ENCODE peak calls at places on chromosome 17, in six cellular contexts. X is fibroblast of lung; L is CD4-positive, alpha-beta memory T cell; W is Peyer's patch; F is adrenal gland; Z is aorta. Y is an unnamed sample.

GRCh38 chr17:41415833-41416335 is 8.5 kb downstream of the KRT37 start:
- DNase-seq in X (no peak), L (no peak), W (no peak), F (peak), Z (no peak), Y (peak)

GRCh38 chr17:64115871-64116534 is 13.9 kb downstream of the ERN1 start:
- DNase-seq in X (peak), L (no peak), W (no peak), F (no peak), Z (no peak), Y (no peak)

GRCh38 chr17:63919311-63919723 is 678 bp upstream of the GH1 start:
- DNase-seq in X (peak), L (peak), W (no peak), F (peak), Z (peak), Y (peak)

GRCh38 chr17:3727041-3727440 is 3.3 kb downstream of the HASPIN start:
- DNase-seq in X (no peak), L (no peak), W (no peak), F (no peak), Z (no peak), Y (no peak)

GRCh38 chr17:13562271-13562800 is 39.4 kb downstream of the HS3ST3A1 start:
- DNase-seq in X (peak), L (no peak), W (no peak), F (peak), Z (peak), Y (no peak)

GRCh38 chr17:4433515-4434031 is at the start of gene SPNS3:
- DNase-seq in X (no peak), L (peak), W (no peak), F (no peak), Z (no peak), Y (no peak)

GRCh38 chr17:66964930-66965800 is 658 bp downstream of the CACNG4 start:
- DNase-seq in X (no peak), L (no peak), W (no peak), F (no peak), Z (no peak), Y (peak)

GRCh38 chr17:78383725-78384471 is 5.4 kb downstream of the PGS1 start:
- DNase-seq in X (peak), L (no peak), W (no peak), F (peak), Z (peak), Y (peak)

GRCh38 chr17:21211825-21212479 is 2.0 kb downstream of the TMEM11 start:
- DNase-seq in X (no peak), L (no peak), W (peak), F (no peak), Z (no peak), Y (no peak)

GRCh38 chr17:4483012-4483840 is 15.5 kb upstream of the SPNS2 start:
- DNase-seq in X (no peak), L (no peak), W (peak), F (no peak), Z (no peak), Y (no peak)

GRCh38 chr17:17348872-17349723 is 45.9 kb downstream of the NT5M start:
- DNase-seq in X (peak), L (no peak), W (peak), F (peak), Z (no peak), Y (no peak)

GRCh38 chr17:76356803-76357456 is 3.2 kb upstream of the PRPSAP1 start:
- DNase-seq in X (no peak), L (no peak), W (no peak), F (no peak), Z (no peak), Y (no peak)

GRCh38 chr17:6492892-6493674 is 48.8 kb downstream of the PIMREG start:
- DNase-seq in X (no peak), L (no peak), W (peak), F (peak), Z (no peak), Y (no peak)

GRCh38 chr17:58534901-58535421 is 20.5 kb upstream of the MTMR4 start:
- DNase-seq in X (peak), L (no peak), W (no peak), F (peak), Z (no peak), Y (peak)

GRCh38 chr17:64554028-64554637 is 47.4 kb downstream of the CEP95 start:
- DNase-seq in X (no peak), L (no peak), W (no peak), F (no peak), Z (no peak), Y (no peak)

GRCh38 chr17:50903604-50904521 is 37.7 kb upstream of the TOB1 start:
- DNase-seq in X (peak), L (peak), W (no peak), F (no peak), Z (no peak), Y (no peak)

GRCh38 chr17:81885869-81886548 is 5.4 kb downstream of the ALYREF start:
- DNase-seq in X (no peak), L (no peak), W (no peak), F (peak), Z (no peak), Y (no peak)

GRCh38 chr17:29569245-29569950 is 897 bp downstream of the TP53I13 start:
- DNase-seq in X (no peak), L (no peak), W (no peak), F (peak), Z (peak), Y (peak)

GRCh38 chr17:31595666-31596381 is 204.3 kb downstream of the RAB11FIP4 start:
- DNase-seq in X (no peak), L (no peak), W (no peak), F (no peak), Z (no peak), Y (no peak)

GRCh38 chr17:40188694-40189093 is 11.4 kb downstream of the RAPGEFL1 start:
- DNase-seq in X (no peak), L (no peak), W (no peak), F (no peak), Z (no peak), Y (no peak)

GRCh38 chr17:53894591-53894990 is 71.9 kb downstream of the KIF2B start:
- DNase-seq in X (no peak), L (no peak), W (no peak), F (no peak), Z (no peak), Y (no peak)

GRCh38 chr17:12958786-12959185 is 59.0 kb downstream of the ELAC2 start:
- DNase-seq in X (no peak), L (no peak), W (no peak), F (no peak), Z (no peak), Y (no peak)

GRCh38 chr17:78346605-78347250 is 13.1 kb downstream of the SOCS3 start:
- DNase-seq in X (no peak), L (no peak), W (no peak), F (no peak), Z (no peak), Y (no peak)

GRCh38 chr17:77901476-77901875 is 57.0 kb upstream of the TNRC6C start:
- DNase-seq in X (no peak), L (no peak), W (peak), F (no peak), Z (peak), Y (no peak)

GRCh38 chr17:309361-309888 is 43.2 kb downstream of the RPH3AL start:
- DNase-seq in X (no peak), L (no peak), W (no peak), F (peak), Z (peak), Y (peak)

GRCh38 chr17:81608082-81608481 is 28.8 kb downstream of the NPLOC4 start:
- DNase-seq in X (peak), L (no peak), W (no peak), F (no peak), Z (no peak), Y (no peak)

GRCh38 chr17:76569607-76570279 is 15.9 kb downstream of the ST6GALNAC2 start:
- DNase-seq in X (no peak), L (no peak), W (no peak), F (peak), Z (peak), Y (no peak)

GRCh38 chr17:15268003-15268402 is 2.9 kb upstream of the PMP22 start:
- DNase-seq in X (no peak), L (no peak), W (no peak), F (no peak), Z (no peak), Y (no peak)

GRCh38 chr17:80485846-80486245 is 9.4 kb upstream of the NPTX1 start:
- DNase-seq in X (no peak), L (no peak), W (no peak), F (no peak), Z (no peak), Y (no peak)

GRCh38 chr17:1498869-1499268 is 6.4 kb upstream of the MYO1C start:
- DNase-seq in X (peak), L (no peak), W (no peak), F (no peak), Z (peak), Y (no peak)

GRCh38 chr17:35588196-35588920 is 1.2 kb downstream of the AP2B1 start:
- DNase-seq in X (peak), L (no peak), W (no peak), F (no peak), Z (no peak), Y (peak)

GRCh38 chr17:2144701-2145100 is 89.8 kb downstream of the HIC1 start:
- DNase-seq in X (no peak), L (no peak), W (no peak), F (no peak), Z (no peak), Y (no peak)

GRCh38 chr17:1153795-1154546 is 25.8 kb downstream of the ABR start:
- DNase-seq in X (peak), L (no peak), W (no peak), F (peak), Z (peak), Y (no peak)

GRCh38 chr17:18361837-18362380 is 1.4 kb downstream of the SHMT1 start:
- DNase-seq in X (no peak), L (no peak), W (no peak), F (no peak), Z (no peak), Y (no peak)
- H3K27ac ChIP-seq in X (no peak), L (no peak), W (no peak), F (peak), Z (no peak), Y (no peak)

DNA sequence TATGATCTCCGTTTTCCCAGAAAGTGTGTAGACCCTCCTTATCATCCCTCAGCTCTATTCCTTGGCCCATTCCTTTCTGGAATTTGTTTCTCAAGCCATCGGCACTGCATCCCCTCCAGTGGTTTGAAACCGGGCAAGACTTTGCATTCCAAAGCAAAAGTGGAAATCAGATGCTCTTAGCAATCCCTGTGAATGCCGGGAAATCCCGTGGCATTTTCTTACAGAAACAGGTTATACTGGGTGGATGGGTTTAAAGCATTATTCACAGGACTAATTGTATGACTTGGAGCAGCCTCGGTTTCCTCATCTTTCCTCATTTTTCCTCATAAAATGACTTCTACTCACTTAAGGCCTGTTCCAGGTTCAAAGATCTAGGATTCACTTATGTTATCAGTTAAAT is 52.0 kb downstream of the MAP2K6 start:
- DNase-seq in X (no peak), L (no peak), W (no peak), F (no peak), Z (no peak), Y (no peak)
- H3K27ac ChIP-seq in X (no peak), L (no peak), W (no peak), F (no peak), Z (no peak), Y (no peak)

DNA sequence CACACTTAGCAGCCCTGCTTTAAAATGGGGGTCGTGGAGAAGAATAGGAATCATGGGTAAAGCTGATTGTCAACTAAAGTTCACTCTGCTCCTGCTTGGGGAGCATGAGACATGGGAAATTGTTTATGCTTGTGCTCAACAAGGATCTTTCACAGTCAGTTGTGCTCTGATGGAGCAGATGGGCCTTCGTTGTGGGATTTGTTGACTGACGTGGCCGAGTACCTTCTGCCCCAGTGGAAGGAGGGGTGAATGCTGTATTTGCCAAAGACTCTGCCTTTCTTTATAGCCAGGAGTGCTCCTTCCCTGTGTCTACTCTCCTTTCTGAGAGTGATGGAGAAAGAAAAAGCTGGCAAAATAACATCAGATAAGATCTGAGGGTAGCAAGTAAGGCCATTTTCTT is 11.4 kb downstream of the ARSG start:
- DNase-seq in X (no peak), L (no peak), W (no peak), F (no peak), Z (no peak), Y (no peak)
- H3K27ac ChIP-seq in X (no peak), L (no peak), W (no peak), F (peak), Z (no peak), Y (no peak)

GRCh38 chr17:7852262-7852670 is 2.6 kb upstream of the TMEM88 start:
- DNase-seq in X (no peak), L (no peak), W (no peak), F (peak), Z (peak), Y (no peak)
- H3K27ac ChIP-seq in X (no peak), L (no peak), W (peak), F (no peak), Z (no peak), Y (no peak)

GRCh38 chr17:68499587-68499986 is 12.6 kb upstream of the PRKAR1A start:
- DNase-seq in X (no peak), L (no peak), W (no peak), F (no peak), Z (no peak), Y (no peak)
- H3K27ac ChIP-seq in X (no peak), L (no peak), W (no peak), F (no peak), Z (no peak), Y (no peak)

Y was measured in SJSA1.